ENCODE peak calls at places on chromosomes 3 and 15, in eight cellular contexts. One of them, this sample, is unnamed. For H3K27me3 and H3K36me3, the result is how much of the 10 kb centered on the place peaks cover.

GRCh38 chr3:57951106-57951882 is 56.9 kb upstream of the FLNB start:
- DNase-seq in body of pancreas: peak
- DNase-seq in pancreas: no peak
- DNase-seq in ovary: peak
- DNase-seq in IMR-90: peak
- DNase-seq in osteoblast: peak
- DNase-seq in CD8-positive, alpha-beta T cell: no peak
- DNase-seq in lower lobe of right lung: peak
- DNase-seq in this sample: no peak

GRCh38 chr3:54965746-54966145 is 37.9 kb upstream of the LRTM1 start:
- DNase-seq in body of pancreas: no peak
- DNase-seq in pancreas: no peak
- DNase-seq in ovary: no peak
- DNase-seq in IMR-90: peak
- DNase-seq in osteoblast: peak
- DNase-seq in CD8-positive, alpha-beta T cell: no peak
- DNase-seq in lower lobe of right lung: no peak
- DNase-seq in this sample: no peak

GRCh38 chr3:172987268-172987667 is 153.8 kb downstream of the SPATA16 start:
- DNase-seq in body of pancreas: no peak
- DNase-seq in pancreas: no peak
- DNase-seq in ovary: no peak
- DNase-seq in IMR-90: no peak
- DNase-seq in osteoblast: no peak
- DNase-seq in CD8-positive, alpha-beta T cell: no peak
- DNase-seq in lower lobe of right lung: no peak
- DNase-seq in this sample: no peak

GRCh38 chr15:74036271-74037170 is 42.0 kb downstream of the PML start:
- DNase-seq in body of pancreas: no peak
- DNase-seq in pancreas: no peak
- DNase-seq in ovary: peak
- DNase-seq in IMR-90: peak
- DNase-seq in osteoblast: peak
- DNase-seq in CD8-positive, alpha-beta T cell: no peak
- DNase-seq in lower lobe of right lung: peak
- DNase-seq in this sample: no peak

GRCh38 chr15:64851503-64851840 is 9.8 kb downstream of the PLEKHO2 start:
- DNase-seq in body of pancreas: no peak
- DNase-seq in pancreas: no peak
- DNase-seq in ovary: peak
- DNase-seq in IMR-90: peak
- DNase-seq in osteoblast: peak
- DNase-seq in CD8-positive, alpha-beta T cell: no peak
- DNase-seq in lower lobe of right lung: no peak
- DNase-seq in this sample: no peak

GRCh38 chr15:74393423-74393822 is 26.0 kb upstream of the CYP11A1 start:
- DNase-seq in body of pancreas: no peak
- DNase-seq in pancreas: no peak
- DNase-seq in ovary: no peak
- DNase-seq in IMR-90: no peak
- DNase-seq in osteoblast: peak
- DNase-seq in CD8-positive, alpha-beta T cell: no peak
- DNase-seq in lower lobe of right lung: no peak
- DNase-seq in this sample: no peak

GRCh38 chr3:17491601-17492000 is 250.8 kb downstream of the TBC1D5 start:
- DNase-seq in body of pancreas: no peak
- DNase-seq in pancreas: no peak
- DNase-seq in ovary: no peak
- DNase-seq in IMR-90: peak
- DNase-seq in osteoblast: no peak
- DNase-seq in CD8-positive, alpha-beta T cell: no peak
- DNase-seq in lower lobe of right lung: no peak
- DNase-seq in this sample: no peak

GRCh38 chr3:101381809-101382208 is 61.4 kb upstream of the IMPG2 start:
- DNase-seq in body of pancreas: no peak
- DNase-seq in pancreas: no peak
- DNase-seq in ovary: no peak
- DNase-seq in IMR-90: peak
- DNase-seq in osteoblast: no peak
- DNase-seq in CD8-positive, alpha-beta T cell: no peak
- DNase-seq in lower lobe of right lung: no peak
- DNase-seq in this sample: peak

GRCh38 chr15:63587527-63587926 is 9.7 kb upstream of the FBXL22 start:
- DNase-seq in body of pancreas: no peak
- DNase-seq in pancreas: no peak
- DNase-seq in ovary: no peak
- DNase-seq in IMR-90: peak
- DNase-seq in osteoblast: no peak
- DNase-seq in CD8-positive, alpha-beta T cell: no peak
- DNase-seq in lower lobe of right lung: no peak
- DNase-seq in this sample: no peak

GRCh38 chr3:114504941-114505632 is 211.3 kb downstream of the TIGIT start:
- DNase-seq in body of pancreas: no peak
- DNase-seq in pancreas: no peak
- DNase-seq in ovary: no peak
- DNase-seq in IMR-90: peak
- DNase-seq in osteoblast: no peak
- DNase-seq in CD8-positive, alpha-beta T cell: no peak
- DNase-seq in lower lobe of right lung: no peak
- DNase-seq in this sample: no peak

GRCh38 chr3:127757979-127758378 is 64.3 kb downstream of the MGLL start:
- DNase-seq in body of pancreas: no peak
- DNase-seq in pancreas: no peak
- DNase-seq in ovary: no peak
- DNase-seq in IMR-90: no peak
- DNase-seq in osteoblast: no peak
- DNase-seq in CD8-positive, alpha-beta T cell: no peak
- DNase-seq in lower lobe of right lung: no peak
- DNase-seq in this sample: no peak

GRCh38 chr3:195094211-195094921 is 176.6 kb downstream of the XXYLT1 start:
- DNase-seq in body of pancreas: no peak
- DNase-seq in pancreas: no peak
- DNase-seq in ovary: no peak
- DNase-seq in IMR-90: no peak
- DNase-seq in osteoblast: peak
- DNase-seq in CD8-positive, alpha-beta T cell: no peak
- DNase-seq in lower lobe of right lung: peak
- DNase-seq in this sample: no peak

GRCh38 chr3:50806806-50807205 is 132.1 kb downstream of the DOCK3 start:
- DNase-seq in body of pancreas: no peak
- DNase-seq in pancreas: no peak
- DNase-seq in ovary: no peak
- DNase-seq in IMR-90: no peak
- DNase-seq in osteoblast: no peak
- DNase-seq in CD8-positive, alpha-beta T cell: no peak
- DNase-seq in lower lobe of right lung: no peak
- DNase-seq in this sample: no peak

GRCh38 chr15:58438956-58439355 is 7.2 kb downstream of the LIPC start:
- DNase-seq in body of pancreas: peak
- DNase-seq in pancreas: no peak
- DNase-seq in ovary: peak
- DNase-seq in IMR-90: peak
- DNase-seq in osteoblast: no peak
- DNase-seq in CD8-positive, alpha-beta T cell: no peak
- DNase-seq in lower lobe of right lung: no peak
- DNase-seq in this sample: peak

GRCh38 chr15:93087825-93088199 is 1.2 kb downstream of the RGMA start:
- DNase-seq in body of pancreas: peak
- DNase-seq in pancreas: peak
- DNase-seq in ovary: peak
- DNase-seq in IMR-90: peak
- DNase-seq in osteoblast: peak
- DNase-seq in CD8-positive, alpha-beta T cell: peak
- DNase-seq in lower lobe of right lung: peak
- DNase-seq in this sample: peak

GRCh38 chr15:34953851-34954250 is 15.7 kb downstream of the AQR start:
- DNase-seq in body of pancreas: no peak
- DNase-seq in pancreas: no peak
- DNase-seq in ovary: no peak
- DNase-seq in IMR-90: no peak
- DNase-seq in osteoblast: no peak
- DNase-seq in CD8-positive, alpha-beta T cell: no peak
- DNase-seq in lower lobe of right lung: no peak
- DNase-seq in this sample: no peak

GRCh38 chr15:49627407-49627877 is 6.6 kb downstream of the DTWD1 start:
- DNase-seq in body of pancreas: no peak
- DNase-seq in pancreas: no peak
- DNase-seq in ovary: no peak
- DNase-seq in IMR-90: peak
- DNase-seq in osteoblast: no peak
- DNase-seq in CD8-positive, alpha-beta T cell: no peak
- DNase-seq in lower lobe of right lung: no peak
- DNase-seq in this sample: no peak

GRCh38 chr3:136149569-136150136 is 46.5 kb downstream of the MSL2 start:
- DNase-seq in body of pancreas: no peak
- DNase-seq in pancreas: no peak
- DNase-seq in ovary: no peak
- DNase-seq in IMR-90: peak
- DNase-seq in osteoblast: peak
- DNase-seq in CD8-positive, alpha-beta T cell: no peak
- DNase-seq in lower lobe of right lung: no peak
- DNase-seq in this sample: no peak

GRCh38 chr3:136152176-136152843 is 43.8 kb downstream of the MSL2 start:
- DNase-seq in body of pancreas: no peak
- DNase-seq in pancreas: no peak
- DNase-seq in ovary: no peak
- DNase-seq in IMR-90: no peak
- DNase-seq in osteoblast: no peak
- DNase-seq in CD8-positive, alpha-beta T cell: no peak
- DNase-seq in lower lobe of right lung: no peak
- DNase-seq in this sample: no peak

GRCh38 chr3:136151219-136151618 is 44.9 kb downstream of the MSL2 start:
- DNase-seq in body of pancreas: no peak
- DNase-seq in pancreas: no peak
- DNase-seq in ovary: no peak
- DNase-seq in IMR-90: no peak
- DNase-seq in osteoblast: no peak
- DNase-seq in CD8-positive, alpha-beta T cell: no peak
- DNase-seq in lower lobe of right lung: no peak
- DNase-seq in this sample: no peak

GRCh38 chr3:136146981-136147729 is 49.0 kb downstream of the MSL2 start:
- DNase-seq in body of pancreas: no peak
- DNase-seq in pancreas: no peak
- DNase-seq in ovary: no peak
- DNase-seq in IMR-90: no peak
- DNase-seq in osteoblast: no peak
- DNase-seq in CD8-positive, alpha-beta T cell: no peak
- DNase-seq in lower lobe of right lung: no peak
- DNase-seq in this sample: no peak

DNA sequence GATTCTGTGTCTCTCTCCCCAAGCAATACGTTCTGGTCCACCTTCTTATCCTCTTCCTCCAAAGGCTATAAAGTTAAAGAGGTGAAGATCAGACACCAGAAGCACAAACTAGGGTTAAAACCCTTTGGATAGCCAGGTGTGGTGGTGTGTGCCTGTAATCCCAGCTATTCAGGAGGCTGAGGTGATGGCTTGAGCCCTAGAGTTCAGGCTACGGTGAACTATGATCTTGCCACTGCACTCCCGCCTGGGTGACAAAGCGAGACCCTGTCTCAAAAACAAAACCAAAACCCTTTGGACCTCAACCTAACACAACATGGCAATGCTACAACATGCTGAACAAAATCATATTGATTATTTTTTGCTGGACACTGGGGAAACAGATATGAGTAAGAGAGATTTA is 43.2 kb downstream of the MSL2 start:
- DNase-seq in body of pancreas: no peak
- DNase-seq in pancreas: no peak
- DNase-seq in ovary: no peak
- DNase-seq in IMR-90: no peak
- DNase-seq in osteoblast: no peak
- DNase-seq in CD8-positive, alpha-beta T cell: no peak
- DNase-seq in lower lobe of right lung: no peak
- DNase-seq in this sample: no peak
- H3K27ac ChIP-seq in body of pancreas: no peak
- H3K27ac ChIP-seq in pancreas: no peak
- H3K27ac ChIP-seq in ovary: no peak
- H3K27ac ChIP-seq in IMR-90: no peak
- H3K27ac ChIP-seq in osteoblast: no peak
- H3K27ac ChIP-seq in CD8-positive, alpha-beta T cell: no peak
- H3K27ac ChIP-seq in lower lobe of right lung: no peak
- H3K27ac ChIP-seq in this sample: peak

GRCh38 chr15:96323250-96324162 is 7.0 kb upstream of the NR2F2 start:
- DNase-seq in body of pancreas: no peak
- DNase-seq in pancreas: no peak
- DNase-seq in ovary: peak
- DNase-seq in IMR-90: no peak
- DNase-seq in osteoblast: no peak
- DNase-seq in CD8-positive, alpha-beta T cell: no peak
- DNase-seq in lower lobe of right lung: peak
- DNase-seq in this sample: no peak
- H3K27me3 ChIP-seq in body of pancreas: under half
- H3K27me3 ChIP-seq in pancreas: under half
- H3K27me3 ChIP-seq in ovary: under half
- H3K27me3 ChIP-seq in IMR-90: under half
- H3K27me3 ChIP-seq in osteoblast: under half
- H3K27me3 ChIP-seq in CD8-positive, alpha-beta T cell: under half
- H3K27me3 ChIP-seq in lower lobe of right lung: under half
- H3K27me3 ChIP-seq in this sample: half or more

GRCh38 chr3:30671527-30672286 is 65.3 kb downstream of the TGFBR2 start:
- DNase-seq in body of pancreas: no peak
- DNase-seq in pancreas: no peak
- DNase-seq in ovary: no peak
- DNase-seq in IMR-90: no peak
- DNase-seq in osteoblast: no peak
- DNase-seq in CD8-positive, alpha-beta T cell: no peak
- DNase-seq in lower lobe of right lung: no peak
- DNase-seq in this sample: no peak
- H3K36me3 ChIP-seq in body of pancreas: under half
- H3K36me3 ChIP-seq in pancreas: under half
- H3K36me3 ChIP-seq in ovary: under half
- H3K36me3 ChIP-seq in IMR-90: under half
- H3K36me3 ChIP-seq in osteoblast: half or more
- H3K36me3 ChIP-seq in CD8-positive, alpha-beta T cell: under half
- H3K36me3 ChIP-seq in lower lobe of right lung: half or more
- H3K36me3 ChIP-seq in this sample: half or more

DNA sequence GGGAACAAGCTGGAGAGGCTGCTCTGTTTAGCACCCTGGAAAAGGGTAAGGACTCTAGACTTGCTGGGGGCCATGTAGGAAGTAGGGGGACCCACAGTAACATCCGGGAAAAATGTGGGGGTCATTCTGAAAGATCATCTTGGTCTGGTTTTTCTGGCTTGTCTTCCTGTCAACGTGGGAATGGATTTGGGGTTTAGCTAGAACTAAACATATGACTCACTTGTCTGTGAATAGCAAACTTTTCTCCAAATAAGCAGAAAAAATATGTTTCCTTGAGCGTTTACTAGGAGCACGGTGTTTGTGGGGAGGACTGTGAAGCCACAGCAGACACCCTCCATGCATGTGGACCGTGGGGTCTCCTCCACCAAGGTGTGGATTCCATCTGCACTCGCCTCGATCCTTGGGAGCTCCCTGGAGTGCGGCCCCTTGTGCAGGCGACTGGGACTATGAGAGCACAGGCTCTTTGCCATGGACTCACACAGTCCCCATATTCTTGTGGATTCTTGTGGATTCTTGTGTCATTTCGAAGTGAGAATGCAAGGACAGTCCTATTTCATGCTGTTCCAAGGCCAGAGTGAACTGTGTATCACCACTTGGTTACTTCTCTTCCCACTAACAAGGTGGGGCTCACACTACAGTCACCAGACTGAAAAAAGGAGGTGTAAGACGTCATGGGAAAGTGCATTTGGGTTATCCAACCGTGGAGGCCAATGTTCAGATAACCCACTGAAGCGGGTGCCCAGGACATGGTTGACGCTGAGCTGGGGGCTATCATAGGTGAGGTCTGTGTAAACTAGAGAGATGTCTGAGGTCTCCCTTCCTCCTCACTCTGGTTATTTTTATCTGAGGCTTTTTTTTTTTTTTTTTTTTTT is 25.5 kb downstream of the PGPEP1L start:
- DNase-seq in body of pancreas: no peak
- DNase-seq in pancreas: no peak
- DNase-seq in ovary: no peak
- DNase-seq in IMR-90: peak
- DNase-seq in osteoblast: no peak
- DNase-seq in CD8-positive, alpha-beta T cell: no peak
- DNase-seq in lower lobe of right lung: no peak
- DNase-seq in this sample: no peak
- H3K27ac ChIP-seq in body of pancreas: no peak
- H3K27ac ChIP-seq in pancreas: no peak
- H3K27ac ChIP-seq in ovary: peak
- H3K27ac ChIP-seq in IMR-90: peak
- H3K27ac ChIP-seq in osteoblast: no peak
- H3K27ac ChIP-seq in CD8-positive, alpha-beta T cell: no peak
- H3K27ac ChIP-seq in lower lobe of right lung: no peak
- H3K27ac ChIP-seq in this sample: no peak